ENCODE peak calls at places on chromosomes 12 and 14, in eight cellular contexts. X, H, T, W, F, B, M and K are unnamed samples.

GRCh38 chr12:109951136-109951535 is 45.0 kb downstream of the GIT2 start:
- DNase-seq in X (no peak), H (no peak), T (no peak), W (peak; percentile 99), F (no peak), B (no peak), M (peak; percentile 79), K (no peak)

GRCh38 chr12:2548095-2548494 is 246.7 kb upstream of the FKBP4 start:
- DNase-seq in X (no peak), H (no peak), T (no peak), W (no peak), F (no peak), B (no peak), M (no peak), K (no peak)

GRCh38 chr12:38813930-38814329 is 91.5 kb downstream of the CPNE8 start:
- DNase-seq in X (no peak), H (no peak), T (no peak), W (no peak), F (no peak), B (no peak), M (no peak), K (no peak)

GRCh38 chr14:70073924-70074566 is 114.7 kb downstream of the SLC8A3 start:
- DNase-seq in X (peak; percentile 62), H (peak; percentile 38), T (peak; percentile 56), W (peak; percentile 76), F (no peak), B (peak; percentile 51), M (peak; percentile 34), K (no peak)

GRCh38 chr12:5085896-5086295 is 42.2 kb downstream of the KCNA5 start:
- DNase-seq in X (no peak), H (no peak), T (no peak), W (peak; percentile 95), F (no peak), B (no peak), M (peak; percentile 89), K (no peak)

GRCh38 chr12:54430471-54431075 is 11.5 kb upstream of the ITGA5 start:
- DNase-seq in X (no peak), H (no peak), T (no peak), W (peak; percentile 29), F (no peak), B (no peak), M (no peak), K (no peak)

GRCh38 chr14:91246051-91246852 is 1.7 kb upstream of the GPR68 start:
- DNase-seq in X (no peak), H (no peak), T (no peak), W (no peak), F (peak; percentile 70), B (no peak), M (no peak), K (no peak)

GRCh38 chr14:70648374-70648773 is 6.7 kb downstream of the TTC9 start:
- DNase-seq in X (no peak), H (no peak), T (no peak), W (no peak), F (no peak), B (no peak), M (no peak), K (no peak)

GRCh38 chr12:43766291-43766690 is 7.5 kb downstream of the IRAK4 start:
- DNase-seq in X (no peak), H (no peak), T (no peak), W (no peak), F (no peak), B (no peak), M (no peak), K (no peak)

GRCh38 chr14:92860097-92860496 is 62.9 kb upstream of the CHGA start:
- DNase-seq in X (no peak), H (no peak), T (no peak), W (no peak), F (no peak), B (no peak), M (no peak), K (no peak)

GRCh38 chr12:52160200-52160599 is 31.6 kb downstream of the KRT80 start:
- DNase-seq in X (no peak), H (no peak), T (no peak), W (no peak), F (no peak), B (no peak), M (no peak), K (no peak)

GRCh38 chr14:99745307-99745951 is 47.8 kb upstream of the EML1 start:
- DNase-seq in X (no peak), H (no peak), T (peak; percentile 30), W (peak; percentile 54), F (no peak), B (no peak), M (peak; percentile 69), K (no peak)

GRCh38 chr12:78392918-78393317 is 471.7 kb upstream of the SYT1 start:
- DNase-seq in X (no peak), H (no peak), T (no peak), W (peak; percentile 29), F (no peak), B (no peak), M (peak; percentile 18), K (no peak)

GRCh38 chr12:54306925-54307731 is 6.3 kb upstream of the NFE2 start:
- DNase-seq in X (peak; percentile 77), H (no peak), T (peak; percentile 92), W (peak; percentile 77), F (no peak), B (no peak), M (no peak), K (no peak)

GRCh38 chr12:54352022-54352531 is 12.2 kb downstream of the GPR84 start:
- DNase-seq in X (no peak), H (no peak), T (peak; percentile 73), W (peak; percentile 51), F (no peak), B (no peak), M (no peak), K (peak; percentile 46)

GRCh38 chr14:23863836-23864235 is 89.7 kb upstream of the DHRS4 start:
- DNase-seq in X (no peak), H (no peak), T (no peak), W (no peak), F (no peak), B (no peak), M (no peak), K (no peak)

GRCh38 chr12:56931474-56931978 is 2.7 kb downstream of the SDR9C7 start:
- DNase-seq in X (no peak), H (no peak), T (no peak), W (peak; percentile 44), F (no peak), B (peak; percentile 46), M (peak; percentile 30), K (no peak)

GRCh38 chr12:84920331-84920730 is 7.7 kb upstream of the SLC6A15 start:
- DNase-seq in X (no peak), H (no peak), T (no peak), W (peak; percentile 41), F (no peak), B (no peak), M (no peak), K (no peak)

GRCh38 chr12:105850103-105850968 is 288.4 kb downstream of the NUAK1 start:
- DNase-seq in X (no peak), H (no peak), T (no peak), W (peak; percentile 24), F (no peak), B (no peak), M (no peak), K (no peak)

GRCh38 chr12:54991161-54991991 is 6.8 kb upstream of the TESPA1 start:
- DNase-seq in X (no peak), H (no peak), T (no peak), W (peak; percentile 19), F (no peak), B (peak; percentile 46), M (no peak), K (no peak)

GRCh38 chr12:132284071-132284492 is 45.3 kb downstream of the GALNT9 start:
- DNase-seq in X (no peak), H (no peak), T (no peak), W (no peak), F (no peak), B (no peak), M (peak; percentile 20), K (peak; percentile 30)

GRCh38 chr14:104103061-104104005 is 17.8 kb downstream of the ASPG start:
- DNase-seq in X (peak; percentile 41), H (no peak), T (peak; percentile 33), W (no peak), F (no peak), B (no peak), M (no peak), K (no peak)

GRCh38 chr12:106195638-106196037 is 52.2 kb downstream of the CKAP4 start:
- DNase-seq in X (peak; percentile 55), H (no peak), T (peak; percentile 77), W (peak; percentile 60), F (no peak), B (no peak), M (peak; percentile 86), K (peak; percentile 18)

GRCh38 chr12:13038491-13039161 is 5.6 kb upstream of the FAM234B start:
- DNase-seq in X (no peak), H (no peak), T (no peak), W (peak; percentile 13), F (no peak), B (no peak), M (peak; percentile 87), K (no peak)

GRCh38 chr14:50312734-50313054 is 570 bp downstream of the DMAC2L start:
- DNase-seq in X (no peak), H (no peak), T (no peak), W (no peak), F (no peak), B (no peak), M (peak; percentile 28), K (peak; percentile 56)

GRCh38 chr14:65096323-65097089 is 5.8 kb downstream of the MAX start:
- DNase-seq in X (no peak), H (no peak), T (peak; percentile 50), W (no peak), F (no peak), B (no peak), M (no peak), K (no peak)